ENCODE peak calls at places on chromosomes 2 and 18, in six cellular contexts. G is neuronal stem cell, Z is H9, T is IMR-90, I is mesenchymal stem cell, R is H1. F is an unnamed sample.

GRCh38 chr2:117481608-117482007 is 332.9 kb upstream of the DDX18 start:
- DNase-seq in I (no peak), Z (no peak), G (no peak), R (no peak), T (no peak), F (no peak)

GRCh38 chr18:44627245-44627644 is 53.4 kb upstream of the SETBP1 start:
- DNase-seq in T (peak; percentile 1), R (no peak), Z (no peak), I (peak; percentile 46), G (no peak), F (no peak)

GRCh38 chr18:51196116-51196810 is 1.2 kb downstream of the MEX3C start:
- DNase-seq in Z (no peak), G (peak; percentile 5), R (no peak), I (peak; percentile 34), T (peak; percentile 15), F (peak; percentile 11)

GRCh38 chr2:218317232-218317630 is 24.9 kb upstream of the TMBIM1 start:
- DNase-seq in I (no peak), T (no peak), Z (no peak), G (no peak), R (no peak), F (peak; percentile 72)

GRCh38 chr18:8162797-8163196 is 446.4 kb upstream of the RAB12 start:
- DNase-seq in G (no peak), Z (no peak), R (no peak), I (no peak), T (no peak), F (no peak)

GRCh38 chr2:233853353-233853752 is 982 bp downstream of the HJURP start:
- DNase-seq in T (no peak), I (no peak), R (no peak), Z (no peak), G (no peak), F (no peak)

GRCh38 chr2:37414470-37414949 is 70.1 kb downstream of the QPCT start:
- DNase-seq in G (peak; percentile 44), R (no peak), Z (no peak), I (peak; percentile 79), T (peak; percentile 81), F (no peak)

GRCh38 chr18:51235011-51235789 is 37.7 kb upstream of the MEX3C start:
- DNase-seq in R (no peak), T (no peak), G (no peak), I (peak; percentile 38), Z (no peak), F (peak; percentile 8)

GRCh38 chr18:76265375-76266225 is 229.4 kb downstream of the ZNF516 start:
- DNase-seq in T (peak; percentile 38), I (peak; percentile 3), Z (no peak), R (no peak), G (no peak), F (no peak)

GRCh38 chr18:54675076-54675475 is 84.0 kb downstream of the DYNAP start:
- DNase-seq in T (no peak), R (no peak), Z (no peak), G (peak; percentile 56), I (no peak), F (no peak)

GRCh38 chr2:96891591-96892333 is 21.9 kb upstream of the SEMA4C start:
- DNase-seq in T (peak; percentile 58), I (peak; percentile 62), Z (no peak), G (no peak), R (no peak), F (no peak)

GRCh38 chr18:30465131-30465530 is 577.4 kb downstream of the DSC3 start:
- DNase-seq in R (no peak), T (no peak), G (no peak), I (no peak), Z (no peak), F (no peak)

GRCh38 chr2:71689393-71689792 is 236.0 kb downstream of the DYSF start:
- DNase-seq in G (no peak), T (no peak), R (no peak), I (no peak), Z (no peak), F (no peak)

GRCh38 chr18:555705-556402 is 24.3 kb upstream of the CETN1 start:
- DNase-seq in I (no peak), R (no peak), T (no peak), G (no peak), Z (no peak), F (no peak)

GRCh38 chr2:127078691-127079270 is 28.2 kb downstream of the BIN1 start:
- DNase-seq in R (no peak), G (no peak), T (no peak), I (no peak), Z (no peak), F (no peak)

GRCh38 chr2:13009027-13009426 is 292.3 kb downstream of the TRIB2 start:
- DNase-seq in T (peak; percentile 33), Z (no peak), R (no peak), G (no peak), I (peak; percentile 26), F (no peak)

GRCh38 chr2:216447293-216447692 is 35.0 kb downstream of the SMARCAL1 start:
- DNase-seq in G (no peak), Z (no peak), I (no peak), T (no peak), R (no peak), F (no peak)

GRCh38 chr2:29834624-29835023 is 86.8 kb downstream of the ALK start:
- DNase-seq in Z (no peak), R (no peak), I (no peak), T (no peak), G (no peak), F (peak; percentile 41)

GRCh38 chr2:38129987-38130386 is 54.0 kb upstream of the CYP1B1 start:
- DNase-seq in Z (no peak), T (peak; percentile 50), I (peak; percentile 57), G (no peak), R (no peak), F (peak; percentile 41)

GRCh38 chr2:119641562-119642258 is 37.3 kb upstream of the TMEM177 start:
- DNase-seq in I (peak; percentile 74), Z (peak; percentile 87), G (peak; percentile 70), T (peak; percentile 71), R (peak; percentile 47), F (peak; percentile 87)

DNA sequence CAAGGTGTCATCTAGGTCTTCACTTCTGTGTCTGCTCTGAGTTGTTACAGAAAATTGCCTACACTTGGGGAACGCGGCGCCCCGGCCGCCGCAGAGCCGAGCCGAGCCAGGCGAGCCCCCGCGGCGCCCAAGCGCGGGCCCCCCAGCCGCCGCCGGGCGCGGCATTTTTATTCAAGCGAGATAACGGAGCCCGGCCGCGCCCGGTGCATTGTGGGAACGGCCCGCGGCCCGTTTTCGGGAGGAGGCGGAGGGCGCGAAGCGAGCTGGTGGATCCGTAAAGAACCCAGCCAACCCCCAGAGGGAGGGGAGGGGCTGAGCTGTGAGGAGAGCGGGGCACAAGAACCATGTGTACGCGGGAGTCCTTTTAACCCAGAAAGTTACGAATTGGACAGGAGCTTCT is 191.8 kb downstream of the FTCDNL1 start:
- DNase-seq in G (peak; percentile 48), T (peak; percentile 3), I (peak; percentile 35), R (peak; percentile 38), Z (peak; percentile 83), F (no peak)
- H3K14ac ChIP-seq in G (no peak overlapping the region), T (no peak overlapping the region), I (no peak overlapping the region), R (no peak overlapping the region), Z (no peak overlapping the region), F (no peak overlapping the region)

GRCh38 chr2:42042956-42043355 is 4.9 kb upstream of the PKDCC start:
- DNase-seq in T (no peak), Z (no peak), R (no peak), I (no peak), G (no peak), F (no peak)
- H2AK5ac ChIP-seq in T (peak overlapping the region; percentile 18), Z (no peak overlapping the region), R (no peak overlapping the region), I (no peak overlapping the region), G (no peak overlapping the region), F (no peak overlapping the region)

DNA sequence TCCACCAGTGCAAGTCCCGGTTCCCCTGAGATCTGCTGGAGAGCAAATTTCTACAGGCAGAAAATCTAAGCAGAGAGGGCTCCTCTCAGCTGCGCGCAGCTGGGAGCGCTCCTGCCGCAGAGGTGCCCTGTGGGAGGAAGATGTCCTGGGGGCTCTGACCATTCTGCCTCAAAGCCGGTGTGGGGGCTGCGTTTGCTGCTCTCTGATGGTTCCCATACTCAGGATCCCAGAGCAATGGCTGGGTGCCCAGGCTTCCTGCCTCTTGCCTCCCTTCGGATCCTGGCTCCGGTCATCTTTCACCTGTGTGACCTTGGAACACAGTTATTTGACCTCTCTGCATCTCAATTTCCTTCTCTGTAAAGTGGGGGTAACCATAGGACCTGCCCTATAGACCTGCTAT is 434.2 kb downstream of the ZNF521 start:
- DNase-seq in I (no peak), R (no peak), Z (no peak), G (no peak), T (no peak), F (no peak)
- H2BK5ac ChIP-seq in I (no peak overlapping the region), R (no peak overlapping the region), Z (no peak overlapping the region), G (no peak overlapping the region), T (no peak overlapping the region), F (no peak overlapping the region)

GRCh38 chr2:33272001-33272400 is 204.4 kb upstream of the RASGRP3 start:
- DNase-seq in R (no peak), Z (no peak), T (peak; percentile 56), G (no peak), I (no peak), F (no peak)

GRCh38 chr2:33276868-33277503 is 199.5 kb upstream of the RASGRP3 start:
- DNase-seq in R (no peak), T (no peak), Z (no peak), G (no peak), I (no peak), F (no peak)

GRCh38 chr2:33274524-33274923 is 201.9 kb upstream of the RASGRP3 start:
- DNase-seq in G (no peak), I (no peak), Z (no peak), T (no peak), R (no peak), F (no peak)

GRCh38 chr2:33275689-33276444 is 200.6 kb upstream of the RASGRP3 start:
- DNase-seq in Z (no peak), T (peak; percentile 96), R (no peak), G (no peak), I (peak; percentile 97), F (no peak)

DNA sequence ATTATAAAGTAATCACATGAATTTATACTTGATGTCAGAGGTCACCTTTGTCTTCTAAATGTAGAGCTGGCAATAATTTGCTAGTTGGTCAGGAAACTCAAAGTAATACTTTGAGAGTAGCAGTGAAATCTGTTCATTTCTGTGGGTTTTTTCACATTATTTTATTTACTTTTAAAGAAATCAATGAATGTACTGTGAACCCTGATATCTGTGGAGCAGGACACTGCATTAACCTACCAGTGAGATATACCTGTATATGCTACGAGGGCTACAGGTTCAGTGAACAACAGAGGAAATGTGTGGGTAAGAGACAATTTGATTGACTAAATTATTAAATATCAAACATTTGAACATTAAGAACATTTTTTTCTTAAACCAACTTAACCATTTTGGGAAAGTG is 203.0 kb upstream of the RASGRP3 start:
- DNase-seq in T (no peak), I (no peak), G (no peak), Z (no peak), R (no peak), F (no peak)
- H3K14ac ChIP-seq in T (no peak overlapping the region), I (no peak overlapping the region), G (no peak overlapping the region), Z (no peak overlapping the region), R (no peak overlapping the region), F (no peak overlapping the region)

GRCh38 chr2:202337133-202337532 is 39.0 kb upstream of the BMPR2 start:
- DNase-seq in R (no peak), Z (no peak), T (no peak), I (no peak), G (no peak), F (no peak)
- H2AK5ac ChIP-seq in R (no peak overlapping the region), Z (no peak overlapping the region), T (no peak overlapping the region), I (no peak overlapping the region), G (peak overlapping the region; percentile 18), F (no peak overlapping the region)

GRCh38 chr18:58101291-58101706 is 57.3 kb downstream of the NEDD4L start:
- DNase-seq in G (no peak), R (no peak), T (no peak), I (no peak), Z (no peak), F (no peak)
- H2BK5ac ChIP-seq in G (no peak overlapping the region), R (peak overlapping the region; percentile 58), T (no peak overlapping the region), I (no peak overlapping the region), Z (no peak overlapping the region), F (no peak overlapping the region)

F was measured in trophoblast cell.